ENCODE peak calls at places on chromosomes 13 and 19, in four cellular contexts. One of them, this sample, is unnamed.

GRCh38 chr13:36006895-36007294 is 124.3 kb downstream of the DCLK1 start:
- DNase-seq in H1: no peak
- DNase-seq in IMR-90: no peak
- DNase-seq in A549: no peak
- DNase-seq in this sample: no peak

GRCh38 chr13:114128624-114129522 is 3.5 kb downstream of the RASA3 start:
- DNase-seq in H1: no peak
- DNase-seq in A549: no peak
- DNase-seq in IMR-90: peak
- DNase-seq in this sample: peak

GRCh38 chr13:40508767-40509342 is 157.6 kb downstream of the FOXO1 start:
- DNase-seq in H1: no peak
- DNase-seq in IMR-90: no peak
- DNase-seq in A549: no peak
- DNase-seq in this sample: no peak

GRCh38 chr13:79780240-79780639 is 299.3 kb downstream of the NDFIP2 start:
- DNase-seq in H1: no peak
- DNase-seq in IMR-90: peak
- DNase-seq in A549: no peak
- DNase-seq in this sample: no peak

GRCh38 chr13:31846984-31847752 is 107.8 kb downstream of the RXFP2 start:
- DNase-seq in H1: no peak
- DNase-seq in A549: no peak
- DNase-seq in IMR-90: no peak
- DNase-seq in this sample: no peak

GRCh38 chr13:107392205-107392604 is 823.1 kb downstream of the LIG4 start:
- DNase-seq in A549: no peak
- DNase-seq in IMR-90: no peak
- DNase-seq in H1: no peak
- DNase-seq in this sample: no peak

GRCh38 chr13:95133498-95133897 is 167.8 kb downstream of the ABCC4 start:
- DNase-seq in IMR-90: no peak
- DNase-seq in H1: no peak
- DNase-seq in A549: no peak
- DNase-seq in this sample: no peak

GRCh38 chr13:39347926-39348901 is 254.8 kb downstream of the LHFPL6 start:
- DNase-seq in H1: peak
- DNase-seq in IMR-90: no peak
- DNase-seq in A549: no peak
- DNase-seq in this sample: no peak

GRCh38 chr13:111267784-111268183 is 52.7 kb upstream of the TEX29 start:
- DNase-seq in H1: no peak
- DNase-seq in IMR-90: peak
- DNase-seq in A549: no peak
- DNase-seq in this sample: no peak

GRCh38 chr13:98298599-98298998 is 121.5 kb upstream of the RNF113B start:
- DNase-seq in H1: no peak
- DNase-seq in IMR-90: no peak
- DNase-seq in A549: no peak
- DNase-seq in this sample: no peak

GRCh38 chr13:110902370-110902769 is 12.5 kb downstream of the ANKRD10 start:
- DNase-seq in A549: no peak
- DNase-seq in IMR-90: peak
- DNase-seq in H1: no peak
- DNase-seq in this sample: no peak

GRCh38 chr13:86974995-86975328 is 696.2 kb upstream of the SLITRK5 start:
- DNase-seq in A549: no peak
- DNase-seq in IMR-90: no peak
- DNase-seq in H1: no peak
- DNase-seq in this sample: no peak

GRCh38 chr19:778910-779653 is 18.2 kb upstream of the PTBP1 start:
- DNase-seq in IMR-90: peak
- DNase-seq in H1: no peak
- DNase-seq in A549: peak
- DNase-seq in this sample: no peak

GRCh38 chr13:33560722-33561121 is 257.2 kb upstream of the RFC3 start:
- DNase-seq in IMR-90: no peak
- DNase-seq in H1: no peak
- DNase-seq in A549: no peak
- DNase-seq in this sample: no peak

GRCh38 chr13:79646880-79647279 is 165.9 kb downstream of the NDFIP2 start:
- DNase-seq in IMR-90: no peak
- DNase-seq in H1: no peak
- DNase-seq in A549: no peak
- DNase-seq in this sample: no peak

DNA sequence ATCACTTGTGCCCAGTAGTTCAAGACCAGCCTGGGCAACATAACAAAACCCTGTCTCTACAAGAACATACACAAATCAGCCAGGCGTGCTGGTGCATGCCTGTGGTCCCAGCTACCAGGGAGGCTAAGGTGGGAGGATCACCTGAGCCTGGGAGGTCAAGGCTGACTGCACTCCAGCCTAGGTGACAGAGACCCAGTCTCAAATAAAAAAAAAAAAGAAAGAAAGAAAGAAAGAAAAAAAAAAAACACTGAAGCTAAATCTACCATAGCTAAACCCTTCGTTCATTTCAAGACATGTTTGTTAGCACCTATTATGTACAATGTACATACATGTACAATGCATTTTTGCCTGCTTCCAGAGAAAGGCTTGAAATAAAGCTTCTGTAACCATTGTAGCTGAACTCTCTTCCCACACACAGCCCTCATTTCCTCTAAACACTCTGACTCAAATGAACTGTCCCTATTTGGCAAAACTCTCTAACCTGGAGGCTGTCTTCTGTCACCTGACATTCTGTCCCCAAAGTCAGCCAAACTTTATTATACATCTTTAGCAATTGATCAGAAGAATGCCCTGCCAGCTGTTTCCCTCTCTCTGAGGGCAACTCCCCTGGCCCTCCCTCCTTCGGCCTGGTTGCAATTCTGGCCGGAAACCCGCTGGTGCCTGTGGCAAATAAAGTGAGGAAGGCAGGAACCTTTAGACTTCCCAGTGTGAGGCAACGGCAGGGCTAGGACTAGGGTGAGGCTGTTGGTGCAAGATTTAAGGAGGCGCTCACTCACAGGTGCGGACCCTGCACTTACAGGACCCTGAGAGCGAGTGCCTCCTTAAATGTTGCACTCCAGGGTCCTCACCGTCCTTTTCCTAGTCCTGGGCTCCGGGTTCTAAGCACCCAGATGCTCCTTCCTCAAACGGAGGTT is 1.8 kb downstream of the ETHE1 start:
- DNase-seq in IMR-90: peak
- DNase-seq in H1: peak
- DNase-seq in A549: peak
- DNase-seq in this sample: peak
- TF ChIP-seq MAFK in IMR-90: no peak
- TF ChIP-seq MAFK in H1: no peak
- TF ChIP-seq MAFK in A549: no peak
- TF ChIP-seq MAFK in this sample: no peak

DNA sequence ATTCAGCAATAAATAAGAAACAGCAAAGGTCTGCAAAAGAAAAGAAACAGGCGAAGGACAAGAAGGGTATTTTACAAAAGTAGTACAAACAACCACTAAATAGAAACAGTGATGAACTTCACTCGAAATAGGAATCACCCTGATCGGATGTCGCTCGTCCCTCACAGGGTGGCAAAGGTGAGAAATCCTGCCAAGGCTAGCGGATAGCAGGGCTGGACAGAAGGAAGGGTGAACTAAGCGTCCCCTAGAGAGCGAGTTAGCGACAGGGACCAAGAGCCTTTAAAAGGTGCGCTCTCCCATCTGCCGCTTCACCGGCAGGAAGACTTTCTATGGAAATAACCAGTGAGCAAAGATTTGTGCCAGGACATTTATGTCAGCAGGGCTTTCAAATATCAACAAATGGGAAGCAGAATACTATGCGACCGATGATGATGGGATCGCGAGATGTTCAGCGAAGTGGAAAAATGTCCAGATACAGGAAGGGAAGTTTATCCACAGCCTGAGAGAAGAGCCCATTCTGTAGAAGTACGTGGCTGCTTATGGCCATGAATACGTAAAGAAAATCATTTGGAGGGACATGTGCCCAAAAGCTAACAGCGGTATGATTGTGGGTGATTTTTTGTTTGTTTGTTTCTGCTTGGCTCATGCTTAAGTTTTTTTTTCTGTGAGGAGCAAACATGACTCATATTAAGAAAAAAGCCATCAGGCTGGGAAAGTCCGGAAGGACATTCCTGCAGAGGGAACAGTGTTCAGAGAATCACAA is 18.9 kb downstream of the ELAVL1 start:
- DNase-seq in H1: no peak
- DNase-seq in A549: peak
- DNase-seq in IMR-90: peak
- DNase-seq in this sample: no peak
- TF ChIP-seq MAFK in H1: no peak
- TF ChIP-seq MAFK in A549: no peak
- TF ChIP-seq MAFK in IMR-90: no peak
- TF ChIP-seq MAFK in this sample: no peak

GRCh38 chr19:18723871-18724377 is 40.4 kb downstream of the CRTC1 start:
- DNase-seq in A549: no peak
- DNase-seq in IMR-90: no peak
- DNase-seq in H1: no peak
- DNase-seq in this sample: no peak
- TF ChIP-seq MAFK in A549: no peak
- TF ChIP-seq MAFK in IMR-90: no peak
- TF ChIP-seq MAFK in H1: no peak
- TF ChIP-seq MAFK in this sample: no peak

DNA sequence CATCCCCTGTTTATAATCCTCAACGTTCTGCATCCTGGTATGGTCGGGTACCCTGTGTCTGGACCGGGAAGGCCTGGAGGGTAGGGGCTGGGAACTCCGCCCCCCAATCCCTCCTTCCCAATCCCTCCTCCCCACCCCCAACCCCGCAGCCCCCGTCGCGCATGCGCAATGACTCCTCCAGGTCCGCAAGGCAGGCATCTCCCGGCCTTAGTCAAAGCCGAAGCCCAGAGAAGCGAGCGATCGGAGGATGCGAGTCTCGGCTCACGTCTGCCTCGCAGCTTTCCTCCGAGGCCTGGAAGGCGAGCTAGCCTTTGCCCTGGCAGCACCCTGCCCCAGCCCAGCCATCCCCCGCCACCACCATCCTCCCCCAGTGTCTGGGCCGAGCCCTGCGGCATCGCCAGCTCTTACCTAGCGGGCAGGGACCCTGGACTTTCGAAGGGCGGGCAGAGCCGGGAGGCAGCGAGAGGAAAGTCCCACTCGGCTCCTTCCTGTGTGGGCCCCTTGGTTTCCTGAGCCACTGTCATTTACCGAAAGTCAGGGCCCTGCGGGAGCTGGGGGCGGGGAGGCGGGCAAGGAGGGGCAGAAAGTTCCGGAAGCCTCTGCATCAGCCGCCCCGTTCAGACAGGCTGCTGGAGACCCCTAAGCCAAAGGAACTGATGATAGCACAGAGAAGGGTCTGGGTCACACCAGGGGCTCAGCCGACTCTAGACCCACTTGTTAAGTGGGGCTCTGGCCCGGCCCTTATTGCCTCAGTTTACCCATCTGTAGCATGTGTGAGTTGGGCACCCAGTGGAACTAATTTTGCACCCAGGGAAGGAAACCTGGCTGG is at the start of gene JAK3:
- DNase-seq in H1: peak
- DNase-seq in A549: no peak
- DNase-seq in IMR-90: peak
- DNase-seq in this sample: peak
- TF ChIP-seq MAFK in H1: no peak
- TF ChIP-seq MAFK in A549: no peak
- TF ChIP-seq MAFK in IMR-90: no peak
- TF ChIP-seq MAFK in this sample: no peak

GRCh38 chr13:51827254-51827653 is 17.7 kb downstream of the TMEM272 start:
- DNase-seq in A549: no peak
- DNase-seq in H1: no peak
- DNase-seq in IMR-90: no peak
- DNase-seq in this sample: no peak

GRCh38 chr13:51823861-51824260 is 19.9 kb upstream of the DHRS12 start:
- DNase-seq in H1: no peak
- DNase-seq in IMR-90: no peak
- DNase-seq in A549: no peak
- DNase-seq in this sample: no peak

GRCh38 chr13:51825681-51826254 is 19.2 kb downstream of the TMEM272 start:
- DNase-seq in IMR-90: no peak
- DNase-seq in A549: no peak
- DNase-seq in H1: no peak
- DNase-seq in this sample: no peak

GRCh38 chr13:51825165-51825592 is 19.8 kb downstream of the TMEM272 start:
- DNase-seq in H1: no peak
- DNase-seq in IMR-90: no peak
- DNase-seq in A549: no peak
- DNase-seq in this sample: no peak

DNA sequence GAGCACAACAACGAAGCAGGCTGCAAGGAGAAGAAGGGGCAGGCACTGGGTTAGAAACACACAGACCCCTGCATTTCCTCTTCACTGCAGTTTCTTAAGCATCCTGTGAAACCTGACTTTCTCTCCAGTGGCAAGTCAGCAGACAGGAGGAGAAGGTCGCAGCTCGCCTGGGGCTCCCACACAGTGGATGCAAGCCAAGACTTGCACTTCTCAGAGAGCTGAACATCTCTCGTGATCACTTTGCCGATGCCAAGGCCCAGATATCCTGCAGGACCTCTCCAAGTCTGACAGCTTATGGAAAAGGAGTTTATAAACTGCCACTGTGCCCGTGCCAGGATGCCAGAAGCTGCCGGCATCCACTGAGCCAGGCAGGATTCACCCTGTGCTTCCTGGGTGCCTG is 18.4 kb downstream of the TMEM272 start:
- DNase-seq in IMR-90: no peak
- DNase-seq in A549: no peak
- DNase-seq in H1: no peak
- DNase-seq in this sample: no peak
- TF ChIP-seq MAFK in IMR-90: no peak
- TF ChIP-seq MAFK in A549: no peak
- TF ChIP-seq MAFK in H1: no peak
- TF ChIP-seq MAFK in this sample: no peak

GRCh38 chr13:24040835-24041234 is 119.7 kb upstream of the SPATA13 start:
- DNase-seq in IMR-90: no peak
- DNase-seq in A549: no peak
- DNase-seq in H1: no peak
- DNase-seq in this sample: no peak
- TF ChIP-seq MAFK in IMR-90: no peak
- TF ChIP-seq MAFK in A549: no peak
- TF ChIP-seq MAFK in H1: no peak
- TF ChIP-seq MAFK in this sample: no peak